ENCODE peak calls at places on chromosomes 5 and 9, in six cellular contexts. W is SK-N-SH, Y is HepG2, T is H1, N is K562, K is GM12878. V is an unnamed sample.

GRCh38 chr5:173505634-173506033 is 110.8 kb downstream of the BOD1 start:
- DNase-seq in T (no peak), N (no peak), W (no peak), K (no peak), Y (no peak), V (no peak)

GRCh38 chr5:72246954-72247442 is 73.0 kb downstream of the MRPS27 start:
- DNase-seq in W (no peak), T (no peak), Y (no peak), N (no peak), K (no peak), V (no peak)

GRCh38 chr5:65062684-65063083 is 294.0 kb downstream of the CWC27 start:
- DNase-seq in N (no peak), K (no peak), T (no peak), Y (no peak), W (no peak), V (no peak)

GRCh38 chr5:1948111-1948510 is 65.4 kb upstream of the IRX4 start:
- DNase-seq in K (no peak), N (no peak), Y (no peak), T (no peak), W (no peak), V (no peak)

GRCh38 chr9:19151425-19152159 is 24.3 kb upstream of the PLIN2 start:
- DNase-seq in K (no peak), N (no peak), W (no peak), Y (peak; percentile 99), T (no peak), V (no peak)

GRCh38 chr5:1931590-1932138 is 48.9 kb upstream of the IRX4 start:
- DNase-seq in W (no peak), N (no peak), T (no peak), K (no peak), Y (no peak), V (no peak)

GRCh38 chr5:87121315-87122170 is 146.1 kb upstream of the RASA1 start:
- DNase-seq in N (peak; percentile 53), W (no peak), T (no peak), Y (peak; percentile 16), K (peak; percentile 75), V (peak; percentile 50)

GRCh38 chr5:52893105-52893504 is 96.0 kb upstream of the ITGA2 start:
- DNase-seq in T (no peak), W (no peak), N (no peak), Y (no peak), K (no peak), V (no peak)

GRCh38 chr5:138148811-138149210 is 9.6 kb upstream of the NME5 start:
- DNase-seq in K (no peak), W (no peak), N (peak; percentile 28), Y (no peak), T (no peak), V (no peak)

GRCh38 chr5:8457187-8458037 is 588.5 kb downstream of the MTRR start:
- DNase-seq in W (peak; percentile 97), Y (peak; percentile 84), N (peak; percentile 98), T (no peak), K (peak; percentile 27), V (peak; percentile 14)

GRCh38 chr5:102815560-102816324 is 60.6 kb downstream of the PAM start:
- DNase-seq in Y (no peak), T (no peak), N (no peak), W (no peak), K (no peak), V (no peak)

GRCh38 chr9:89562186-89562814 is 42.5 kb upstream of the GADD45G start:
- DNase-seq in T (no peak), N (no peak), K (no peak), Y (no peak), W (no peak), V (no peak)

GRCh38 chr9:111870774-111871542 is 25.7 kb upstream of the UGCG start:
- DNase-seq in Y (no peak), W (no peak), N (no peak), K (peak; percentile 17), T (no peak), V (no peak)
- TF ChIP-seq GABPA in Y (no peak), W (no peak), N (no peak), K (no peak), T (no peak), V (no peak)

DNA sequence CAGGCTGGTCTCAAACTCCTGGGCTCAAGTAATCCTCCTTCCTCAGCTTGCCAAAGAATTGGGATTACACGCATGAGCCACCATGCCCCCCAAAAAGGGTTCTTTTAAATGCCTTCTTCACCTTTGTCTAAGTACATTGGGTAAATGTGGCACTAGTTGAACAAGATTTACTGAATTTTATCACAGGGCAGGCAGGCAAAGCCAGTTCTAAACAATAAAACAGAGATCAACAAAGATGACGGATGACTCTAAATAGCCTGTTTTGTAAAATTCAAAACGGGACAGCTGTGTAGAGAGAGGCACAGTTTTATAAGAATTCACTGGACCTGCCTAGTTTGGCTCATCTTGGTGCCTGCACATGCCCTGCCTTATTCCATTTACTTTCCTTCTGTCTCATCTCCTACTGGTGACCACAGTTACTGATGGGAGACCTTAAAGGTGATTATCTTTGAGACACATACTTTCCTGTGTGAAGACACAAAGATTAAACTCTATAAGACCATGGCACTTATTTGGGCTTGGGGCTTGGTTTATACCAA is 149.6 kb upstream of the DMRT1 start:
- DNase-seq in T (no peak), N (no peak), W (no peak), Y (no peak), K (no peak), V (no peak)
- TF ChIP-seq POLR2AphosphoS5 in T (no peak), N (no peak), W (no peak), Y (no peak), K (no peak), V (no peak)

GRCh38 chr9:112000743-112001142 is 104.1 kb downstream of the UGCG start:
- DNase-seq in N (no peak), K (no peak), Y (no peak), W (no peak), T (no peak), V (no peak)

GRCh38 chr9:112002131-112002846 is 105.7 kb downstream of the UGCG start:
- DNase-seq in T (no peak), N (no peak), K (no peak), Y (no peak), W (no peak), V (no peak)

GRCh38 chr9:112002847-112003457 is 106.3 kb downstream of the UGCG start:
- DNase-seq in W (no peak), K (no peak), N (no peak), Y (no peak), T (no peak), V (no peak)

GRCh38 chr9:111997831-111998230 is 101.2 kb downstream of the UGCG start:
- DNase-seq in K (no peak), N (no peak), Y (no peak), T (no peak), W (no peak), V (no peak)

DNA sequence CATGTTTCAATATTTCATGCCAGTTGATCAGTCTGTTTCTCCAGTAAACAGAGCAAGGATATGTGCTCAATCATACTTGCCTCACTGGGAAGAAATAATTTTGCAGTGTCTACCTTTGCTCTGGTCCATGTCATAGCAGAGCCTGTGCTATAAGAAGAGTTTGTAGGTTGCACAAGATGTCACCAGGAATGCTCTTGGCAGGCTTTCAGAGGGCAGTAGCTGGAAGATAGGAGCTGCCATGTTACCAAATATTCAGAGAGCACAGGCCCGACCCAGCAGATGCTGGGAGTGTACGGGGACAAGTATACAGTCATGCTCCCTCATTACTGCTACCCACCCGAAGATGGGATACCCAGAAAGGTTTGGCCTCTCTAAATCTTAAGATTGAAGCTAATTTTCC is 102.7 kb downstream of the UGCG start:
- DNase-seq in K (no peak), Y (no peak), T (no peak), N (no peak), W (no peak), V (no peak)
- TF ChIP-seq CTCF in K (no peak), Y (no peak), T (no peak), N (no peak), W (no peak), V (no peak)

GRCh38 chr9:122219856-122220672 is 8.7 kb downstream of the LHX6 start:
- DNase-seq in K (no peak), N (no peak), Y (no peak), W (peak; percentile 54), T (no peak), V (no peak)
- TF ChIP-seq GABPA in K (no peak), N (no peak), Y (no peak), W (no peak), T (no peak), V (no peak)

GRCh38 chr9:95084254-95084934 is 233.1 kb downstream of the FANCC start:
- DNase-seq in N (no peak), T (no peak), K (no peak), Y (no peak), W (no peak), V (no peak)
- TF ChIP-seq POLR2AphosphoS5 in N (no peak), T (no peak), K (no peak), Y (no peak), W (no peak), V (no peak)